ENCODE peak calls at places on chromosome 15, in six cellular contexts. One of them, this sample, is unnamed.

GRCh38 chr15:40486066-40486770 is 15.4 kb downstream of the CHST14 start:
- DNase-seq in cardiac fibroblast: no peak
- DNase-seq in HFF-Myc: no peak
- DNase-seq in AG09319: no peak
- DNase-seq in IMR-90: no peak
- DNase-seq in RWPE1: no peak
- DNase-seq in this sample: no peak

GRCh38 chr15:63065262-63066234 is 23.0 kb downstream of the TPM1 start:
- DNase-seq in cardiac fibroblast: no peak
- DNase-seq in HFF-Myc: no peak
- DNase-seq in AG09319: no peak
- DNase-seq in IMR-90: no peak
- DNase-seq in RWPE1: no peak
- DNase-seq in this sample: no peak

GRCh38 chr15:67010898-67011619 is 54.3 kb upstream of the SMAD3 start:
- DNase-seq in cardiac fibroblast: no peak
- DNase-seq in HFF-Myc: no peak
- DNase-seq in AG09319: no peak
- DNase-seq in IMR-90: peak; percentile 54
- DNase-seq in RWPE1: no peak
- DNase-seq in this sample: no peak

GRCh38 chr15:55791576-55792400 is 48.8 kb upstream of the PRTG start:
- DNase-seq in cardiac fibroblast: peak; percentile 87
- DNase-seq in HFF-Myc: no peak
- DNase-seq in AG09319: no peak
- DNase-seq in IMR-90: peak; percentile 49
- DNase-seq in RWPE1: peak; percentile 51
- DNase-seq in this sample: no peak

GRCh38 chr15:70466895-70467529 is 296.3 kb downstream of the UACA start:
- DNase-seq in cardiac fibroblast: peak; percentile 77
- DNase-seq in HFF-Myc: peak; percentile 33
- DNase-seq in AG09319: no peak
- DNase-seq in IMR-90: peak; percentile 54
- DNase-seq in RWPE1: peak; percentile 60
- DNase-seq in this sample: peak; percentile 30

GRCh38 chr15:38666865-38667264 is 102.3 kb upstream of the RASGRP1 start:
- DNase-seq in cardiac fibroblast: no peak
- DNase-seq in HFF-Myc: no peak
- DNase-seq in AG09319: no peak
- DNase-seq in IMR-90: no peak
- DNase-seq in RWPE1: no peak
- DNase-seq in this sample: no peak

GRCh38 chr15:41150279-41150678 is 34.2 kb upstream of the INO80 start:
- DNase-seq in cardiac fibroblast: no peak
- DNase-seq in HFF-Myc: no peak
- DNase-seq in AG09319: no peak
- DNase-seq in IMR-90: no peak
- DNase-seq in RWPE1: no peak
- DNase-seq in this sample: no peak

GRCh38 chr15:61796056-61796455 is 264.2 kb downstream of the VPS13C start:
- DNase-seq in cardiac fibroblast: peak; percentile 11
- DNase-seq in HFF-Myc: no peak
- DNase-seq in AG09319: no peak
- DNase-seq in IMR-90: peak; percentile 4
- DNase-seq in RWPE1: no peak
- DNase-seq in this sample: no peak

GRCh38 chr15:55357774-55358173 is 38.8 kb downstream of the PIGB start:
- DNase-seq in cardiac fibroblast: no peak
- DNase-seq in HFF-Myc: peak; percentile 17
- DNase-seq in AG09319: peak; percentile 22
- DNase-seq in IMR-90: peak; percentile 82
- DNase-seq in RWPE1: peak; percentile 20
- DNase-seq in this sample: no peak

GRCh38 chr15:60591491-60592385 is 112.8 kb upstream of the ICE2 start:
- DNase-seq in cardiac fibroblast: peak; percentile 27
- DNase-seq in HFF-Myc: no peak
- DNase-seq in AG09319: no peak
- DNase-seq in IMR-90: no peak
- DNase-seq in RWPE1: peak; percentile 21
- DNase-seq in this sample: peak; percentile 59

GRCh38 chr15:45333550-45333949 is 44.8 kb downstream of the GATM start:
- DNase-seq in cardiac fibroblast: peak; percentile 31
- DNase-seq in HFF-Myc: peak; percentile 51
- DNase-seq in AG09319: no peak
- DNase-seq in IMR-90: peak; percentile 17
- DNase-seq in RWPE1: no peak
- DNase-seq in this sample: no peak

GRCh38 chr15:23038741-23039150 is 623 bp downstream of the TUBGCP5 start:
- DNase-seq in cardiac fibroblast: peak; percentile 70
- DNase-seq in HFF-Myc: no peak
- DNase-seq in AG09319: no peak
- DNase-seq in IMR-90: peak; percentile 53
- DNase-seq in RWPE1: peak; percentile 69
- DNase-seq in this sample: no peak

GRCh38 chr15:79310612-79310984 is 314 bp upstream of the TMED3 start:
- DNase-seq in cardiac fibroblast: peak; percentile 33
- DNase-seq in HFF-Myc: no peak
- DNase-seq in AG09319: no peak
- DNase-seq in IMR-90: peak; percentile 21
- DNase-seq in RWPE1: no peak
- DNase-seq in this sample: no peak

GRCh38 chr15:41971893-41972340 is 440 bp downstream of the EHD4 start:
- DNase-seq in cardiac fibroblast: no peak
- DNase-seq in HFF-Myc: no peak
- DNase-seq in AG09319: no peak
- DNase-seq in IMR-90: no peak
- DNase-seq in RWPE1: no peak
- DNase-seq in this sample: peak; percentile 43

GRCh38 chr15:51198701-51199253 is 104.1 kb upstream of the TNFAIP8L3 start:
- DNase-seq in cardiac fibroblast: no peak
- DNase-seq in HFF-Myc: no peak
- DNase-seq in AG09319: no peak
- DNase-seq in IMR-90: no peak
- DNase-seq in RWPE1: no peak
- DNase-seq in this sample: no peak

GRCh38 chr15:41285285-41285684 is 47.1 kb downstream of the OIP5 start:
- DNase-seq in cardiac fibroblast: no peak
- DNase-seq in HFF-Myc: no peak
- DNase-seq in AG09319: no peak
- DNase-seq in IMR-90: no peak
- DNase-seq in RWPE1: no peak
- DNase-seq in this sample: no peak

GRCh38 chr15:88470625-88471372 is 3.3 kb downstream of the MRPS11 start:
- DNase-seq in cardiac fibroblast: no peak
- DNase-seq in HFF-Myc: no peak
- DNase-seq in AG09319: no peak
- DNase-seq in IMR-90: no peak
- DNase-seq in RWPE1: no peak
- DNase-seq in this sample: no peak
- TF ChIP-seq CTCF in cardiac fibroblast: no peak
- TF ChIP-seq CTCF in HFF-Myc: peak; percentile 9
- TF ChIP-seq CTCF in AG09319: no peak
- TF ChIP-seq CTCF in IMR-90: no peak
- TF ChIP-seq CTCF in RWPE1: no peak
- TF ChIP-seq CTCF in this sample: no peak

DNA sequence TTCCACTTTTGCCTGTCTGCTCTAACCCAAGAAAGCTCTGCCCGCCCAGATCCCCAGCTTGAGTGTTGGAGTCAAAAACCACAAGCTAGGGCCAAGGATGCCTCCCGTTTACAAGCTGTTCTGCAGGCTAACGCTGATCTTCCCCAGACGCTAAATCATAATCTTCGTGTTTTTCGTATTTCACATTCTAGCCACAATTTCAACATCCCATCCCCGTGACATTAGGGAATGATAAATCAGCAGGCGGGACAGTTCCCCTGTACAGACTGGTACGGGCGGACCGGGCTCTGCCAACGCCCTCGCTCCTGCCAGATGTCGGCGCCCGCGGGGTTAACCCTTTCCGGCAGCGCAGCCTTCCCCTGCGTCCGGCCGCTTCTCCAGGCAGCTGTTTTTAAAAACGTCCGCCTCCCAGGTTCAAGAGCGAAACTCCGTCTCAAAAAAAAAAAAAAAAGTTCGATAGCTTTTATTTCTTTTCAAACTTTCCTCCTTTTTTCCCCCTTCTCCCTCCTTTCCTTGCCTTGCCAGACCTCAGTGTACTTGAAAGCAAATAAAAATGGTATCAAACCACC is 81.0 kb upstream of the BNC1 start:
- DNase-seq in cardiac fibroblast: peak; percentile 84
- DNase-seq in HFF-Myc: peak; percentile 49
- DNase-seq in AG09319: no peak
- DNase-seq in IMR-90: peak; percentile 20
- DNase-seq in RWPE1: peak; percentile 76
- DNase-seq in this sample: no peak
- TF ChIP-seq CTCF in cardiac fibroblast: no peak
- TF ChIP-seq CTCF in HFF-Myc: no peak
- TF ChIP-seq CTCF in AG09319: no peak
- TF ChIP-seq CTCF in IMR-90: no peak
- TF ChIP-seq CTCF in RWPE1: no peak
- TF ChIP-seq CTCF in this sample: no peak

GRCh38 chr15:69410290-69410874 is 3.8 kb upstream of the KIF23 start:
- DNase-seq in cardiac fibroblast: no peak
- DNase-seq in HFF-Myc: no peak
- DNase-seq in AG09319: no peak
- DNase-seq in IMR-90: peak; percentile 31
- DNase-seq in RWPE1: peak; percentile 91
- DNase-seq in this sample: no peak
- TF ChIP-seq CTCF in cardiac fibroblast: peak; percentile 20
- TF ChIP-seq CTCF in HFF-Myc: peak; percentile 44
- TF ChIP-seq CTCF in AG09319: peak; percentile 26
- TF ChIP-seq CTCF in IMR-90: peak; percentile 45
- TF ChIP-seq CTCF in RWPE1: peak; percentile 81
- TF ChIP-seq CTCF in this sample: peak; percentile 22

GRCh38 chr15:50137893-50138292 is 18.9 kb upstream of the ATP8B4 start:
- DNase-seq in cardiac fibroblast: no peak
- DNase-seq in HFF-Myc: no peak
- DNase-seq in AG09319: no peak
- DNase-seq in IMR-90: peak; percentile 27
- DNase-seq in RWPE1: no peak
- DNase-seq in this sample: no peak
- TF ChIP-seq CTCF in cardiac fibroblast: peak; percentile 6
- TF ChIP-seq CTCF in HFF-Myc: no peak
- TF ChIP-seq CTCF in AG09319: no peak
- TF ChIP-seq CTCF in IMR-90: peak; percentile 26
- TF ChIP-seq CTCF in RWPE1: no peak
- TF ChIP-seq CTCF in this sample: no peak

DNA sequence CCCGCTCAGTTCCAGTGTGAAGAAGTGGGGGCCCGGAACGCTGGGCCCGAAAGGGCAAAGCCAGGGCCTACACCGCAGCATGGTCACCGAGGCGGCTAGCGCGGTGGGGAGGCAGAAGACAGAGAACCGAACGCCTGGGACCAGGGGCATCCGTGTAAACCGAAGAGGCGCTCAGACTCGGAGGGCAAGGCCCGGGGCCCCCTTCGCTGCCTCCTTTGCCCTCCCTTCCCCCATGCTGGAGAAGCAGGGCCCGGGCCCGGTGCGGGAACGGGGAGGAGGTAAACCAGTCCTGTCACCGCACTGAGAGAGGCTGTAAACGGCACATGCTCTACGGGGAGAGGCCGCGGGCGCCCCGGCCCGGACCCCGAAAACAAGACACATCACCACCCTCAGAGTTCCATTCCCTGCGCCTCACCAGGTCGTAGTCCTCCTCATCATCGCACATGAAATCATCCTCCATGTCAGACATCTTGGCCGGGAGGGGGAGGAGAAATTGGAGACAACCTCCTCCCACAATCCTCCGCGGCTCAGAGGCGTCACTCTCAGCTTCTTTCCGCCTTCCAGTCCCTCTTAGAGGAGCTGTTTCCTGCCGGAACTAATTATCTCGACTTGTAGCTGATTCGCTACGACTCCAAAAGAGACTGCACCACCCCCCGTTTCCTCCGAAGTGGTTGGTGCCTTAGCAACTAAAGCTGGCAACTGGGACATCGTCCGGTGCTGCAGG is at the start of gene COPS2:
- DNase-seq in cardiac fibroblast: peak; percentile 99
- DNase-seq in HFF-Myc: peak; percentile 97
- DNase-seq in AG09319: peak; percentile 97
- DNase-seq in IMR-90: peak; percentile 99
- DNase-seq in RWPE1: peak; percentile 93
- DNase-seq in this sample: peak; percentile 84
- TF ChIP-seq CTCF in cardiac fibroblast: no peak
- TF ChIP-seq CTCF in HFF-Myc: no peak
- TF ChIP-seq CTCF in AG09319: no peak
- TF ChIP-seq CTCF in IMR-90: no peak
- TF ChIP-seq CTCF in RWPE1: no peak
- TF ChIP-seq CTCF in this sample: no peak

This sample was measured in progenitor cell of endocrine pancreas.